ENCODE peak calls at places on chromosomes 5 and 9, in five cellular contexts. One of them, this sample, is unnamed.

GRCh38 chr9:37486616-37487544 is 1.1 kb downstream of the POLR1E start:
- DNase-seq in HEK293T: no peak
- DNase-seq in H1: no peak
- DNase-seq in HepG2: no peak
- DNase-seq in GM12878: no peak
- DNase-seq in this sample: no peak

GRCh38 chr9:131096490-131097258 is at the start of gene AIF1L:
- DNase-seq in HEK293T: peak
- DNase-seq in H1: peak
- DNase-seq in HepG2: no peak
- DNase-seq in GM12878: no peak
- DNase-seq in this sample: peak

GRCh38 chr5:84384604-84385575 is at the start of gene EDIL3:
- DNase-seq in HEK293T: no peak
- DNase-seq in H1: peak
- DNase-seq in HepG2: no peak
- DNase-seq in GM12878: no peak
- DNase-seq in this sample: peak

GRCh38 chr5:163172540-163173337 is 264.7 kb upstream of the CCNG1 start:
- DNase-seq in HEK293T: no peak
- DNase-seq in H1: no peak
- DNase-seq in HepG2: no peak
- DNase-seq in GM12878: no peak
- DNase-seq in this sample: no peak

GRCh38 chr5:106116682-106117081 is 1554.1 kb downstream of the EFNA5 start:
- DNase-seq in HEK293T: no peak
- DNase-seq in H1: no peak
- DNase-seq in HepG2: no peak
- DNase-seq in GM12878: no peak
- DNase-seq in this sample: no peak

GRCh38 chr5:140216468-140217074 is 41.6 kb downstream of the CYSTM1 start:
- DNase-seq in HEK293T: no peak
- DNase-seq in H1: no peak
- DNase-seq in HepG2: no peak
- DNase-seq in GM12878: no peak
- DNase-seq in this sample: no peak

GRCh38 chr9:121220996-121221671 is 19.5 kb upstream of the RAB14 start:
- DNase-seq in HEK293T: no peak
- DNase-seq in H1: peak
- DNase-seq in HepG2: no peak
- DNase-seq in GM12878: no peak
- DNase-seq in this sample: peak

GRCh38 chr9:101026824-101027223 is 1.7 kb upstream of the PLPPR1 start:
- DNase-seq in HEK293T: no peak
- DNase-seq in H1: no peak
- DNase-seq in HepG2: peak
- DNase-seq in GM12878: no peak
- DNase-seq in this sample: no peak

GRCh38 chr5:152072076-152072475 is 147.4 kb upstream of the GLRA1 start:
- DNase-seq in HEK293T: no peak
- DNase-seq in H1: no peak
- DNase-seq in HepG2: no peak
- DNase-seq in GM12878: no peak
- DNase-seq in this sample: no peak

GRCh38 chr5:9776525-9776924 is 146.4 kb upstream of the TAS2R1 start:
- DNase-seq in HEK293T: no peak
- DNase-seq in H1: no peak
- DNase-seq in HepG2: no peak
- DNase-seq in GM12878: no peak
- DNase-seq in this sample: no peak
- TF ChIP-seq SUZ12 in HEK293T: no peak
- TF ChIP-seq SUZ12 in H1: no peak
- TF ChIP-seq SUZ12 in HepG2: no peak
- TF ChIP-seq SUZ12 in GM12878: no peak
- TF ChIP-seq SUZ12 in this sample: no peak

GRCh38 chr5:98779264-98779877 is 5.9 kb downstream of the RGMB start:
- DNase-seq in HEK293T: no peak
- DNase-seq in H1: no peak
- DNase-seq in HepG2: peak
- DNase-seq in GM12878: no peak
- DNase-seq in this sample: no peak
- TF ChIP-seq SUZ12 in HEK293T: no peak
- TF ChIP-seq SUZ12 in H1: no peak
- TF ChIP-seq SUZ12 in HepG2: no peak
- TF ChIP-seq SUZ12 in GM12878: no peak
- TF ChIP-seq SUZ12 in this sample: no peak

DNA sequence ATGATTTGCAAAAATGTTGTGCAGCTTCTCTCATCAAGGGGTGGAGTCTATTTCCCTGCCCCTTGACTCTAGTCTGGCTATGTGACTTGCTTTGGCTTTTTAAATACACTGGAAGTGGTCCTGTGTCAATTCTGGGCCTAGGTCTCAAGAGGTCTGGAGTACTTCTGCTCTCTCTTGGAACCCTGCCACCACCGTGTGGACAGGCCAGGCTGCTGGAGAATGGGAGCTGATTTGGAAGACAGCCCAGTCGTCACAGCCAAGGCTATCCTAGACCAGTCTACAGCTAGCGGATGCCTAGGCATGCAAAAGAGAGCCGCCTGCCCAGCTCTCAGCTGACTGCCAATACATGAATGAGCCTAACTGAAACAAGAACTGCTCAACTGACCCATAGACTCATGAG is 56.7 kb upstream of the CLINT1 start:
- DNase-seq in HEK293T: no peak
- DNase-seq in H1: no peak
- DNase-seq in HepG2: peak
- DNase-seq in GM12878: no peak
- DNase-seq in this sample: no peak
- TF ChIP-seq SUZ12 in HEK293T: no peak
- TF ChIP-seq SUZ12 in H1: no peak
- TF ChIP-seq SUZ12 in HepG2: no peak
- TF ChIP-seq SUZ12 in GM12878: no peak
- TF ChIP-seq SUZ12 in this sample: no peak

GRCh38 chr5:132486318-132487094 is 4.1 kb downstream of the IRF1 start:
- DNase-seq in HEK293T: no peak
- DNase-seq in H1: no peak
- DNase-seq in HepG2: no peak
- DNase-seq in GM12878: no peak
- DNase-seq in this sample: no peak
- TF ChIP-seq SUZ12 in HEK293T: no peak
- TF ChIP-seq SUZ12 in H1: no peak
- TF ChIP-seq SUZ12 in HepG2: no peak
- TF ChIP-seq SUZ12 in GM12878: no peak
- TF ChIP-seq SUZ12 in this sample: no peak

DNA sequence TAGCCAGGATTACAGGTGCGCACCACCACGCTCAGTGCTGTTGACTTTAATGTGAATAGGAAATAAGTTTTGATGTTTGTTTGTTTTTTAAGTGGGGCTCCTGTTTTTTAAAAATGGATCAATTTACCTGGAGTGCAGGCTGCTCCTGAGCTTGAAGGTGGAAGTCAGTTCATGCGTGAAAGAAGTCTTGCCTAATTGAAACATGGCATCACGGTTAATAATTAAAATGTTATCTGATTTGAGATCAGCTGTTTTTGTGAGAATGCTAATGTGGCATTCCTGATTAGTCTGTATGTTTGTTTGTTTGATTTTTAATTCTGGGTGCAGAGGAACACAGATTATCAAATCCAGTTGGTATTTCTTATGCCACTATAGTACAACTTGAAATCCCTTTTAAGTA is 6.5 kb downstream of the SFXN1 start:
- DNase-seq in HEK293T: no peak
- DNase-seq in H1: no peak
- DNase-seq in HepG2: no peak
- DNase-seq in GM12878: no peak
- DNase-seq in this sample: no peak
- TF ChIP-seq SUZ12 in HEK293T: no peak
- TF ChIP-seq SUZ12 in H1: no peak
- TF ChIP-seq SUZ12 in HepG2: no peak
- TF ChIP-seq SUZ12 in GM12878: no peak
- TF ChIP-seq SUZ12 in this sample: no peak

GRCh38 chr5:61603211-61603908 is 271.3 kb downstream of the ZSWIM6 start:
- DNase-seq in HEK293T: no peak
- DNase-seq in H1: no peak
- DNase-seq in HepG2: no peak
- DNase-seq in GM12878: no peak
- DNase-seq in this sample: no peak
- TF ChIP-seq SUZ12 in HEK293T: no peak
- TF ChIP-seq SUZ12 in H1: no peak
- TF ChIP-seq SUZ12 in HepG2: no peak
- TF ChIP-seq SUZ12 in GM12878: no peak
- TF ChIP-seq SUZ12 in this sample: no peak

GRCh38 chr5:143782588-143783386 is 29.2 kb upstream of the HMHB1 start:
- DNase-seq in HEK293T: no peak
- DNase-seq in H1: no peak
- DNase-seq in HepG2: no peak
- DNase-seq in GM12878: no peak
- DNase-seq in this sample: peak
- TF ChIP-seq SUZ12 in HEK293T: no peak
- TF ChIP-seq SUZ12 in H1: no peak
- TF ChIP-seq SUZ12 in HepG2: no peak
- TF ChIP-seq SUZ12 in GM12878: no peak
- TF ChIP-seq SUZ12 in this sample: no peak

This sample was measured in NT2/D1.